ENCODE peak calls at places on chromosome 19, in four cellular contexts. R is HL-60, I is kidney epithelial cell, M is cardiac fibroblast. T is an unnamed sample.

GRCh38 chr19:6739884-6740588 is 556 bp downstream of the TRIP10 start:
- DNase-seq in R (no peak), I (no peak), M (no peak), T (no peak)

GRCh38 chr19:48194041-48194871 is 23.8 kb downstream of the ZSWIM9 start:
- DNase-seq in R (peak), I (no peak), M (peak), T (no peak)

GRCh38 chr19:18153555-18154134 is 682 bp downstream of the PIK3R2 start:
- DNase-seq in R (no peak), I (no peak), M (no peak), T (no peak)

GRCh38 chr19:47373246-47374240 is 24.4 kb downstream of the DHX34 start:
- DNase-seq in R (no peak), I (no peak), M (no peak), T (no peak)

GRCh38 chr19:19268453-19269385 is 4.4 kb downstream of the TM6SF2 start:
- DNase-seq in R (no peak), I (no peak), M (no peak), T (no peak)

GRCh38 chr19:1045247-1045603 is 5.3 kb downstream of the ABCA7 start:
- DNase-seq in R (no peak), I (no peak), M (no peak), T (no peak)

GRCh38 chr19:3374369-3375112 is 8.2 kb downstream of the NFIC start:
- DNase-seq in R (no peak), I (no peak), M (peak), T (no peak)

GRCh38 chr19:17703823-17704463 is 15.3 kb upstream of the MAP1S start:
- DNase-seq in R (peak), I (no peak), M (peak), T (no peak)

GRCh38 chr19:2524840-2525723 is 49.2 kb downstream of the GADD45B start:
- DNase-seq in R (no peak), I (peak), M (no peak), T (peak)

GRCh38 chr19:30669329-30670010 is 297.3 kb downstream of the ZNF536 start:
- DNase-seq in R (peak), I (no peak), M (peak), T (no peak)

GRCh38 chr19:3176715-3177501 is 1.7 kb upstream of the S1PR4 start:
- DNase-seq in R (peak), I (peak), M (peak), T (no peak)

GRCh38 chr19:54189668-54190502 is 505 bp upstream of the MBOAT7 start:
- DNase-seq in R (peak), I (peak), M (peak), T (peak)

GRCh38 chr19:48844472-48844871 is 8.2 kb upstream of the HSD17B14 start:
- DNase-seq in R (no peak), I (no peak), M (peak), T (no peak)

GRCh38 chr19:46533085-46534081 is 37.7 kb upstream of the PNMA8B start:
- DNase-seq in R (no peak), I (no peak), M (no peak), T (no peak)

GRCh38 chr19:27890206-27890605 is 1322.7 kb downstream of the UQCRFS1 start:
- DNase-seq in R (no peak), I (no peak), M (no peak), T (no peak)

GRCh38 chr19:56150358-56150757 is 9.3 kb downstream of the ZNF444 start:
- DNase-seq in R (no peak), I (no peak), M (no peak), T (no peak)

GRCh38 chr19:17358395-17358794 is 18.7 kb downstream of the PLVAP start:
- DNase-seq in R (no peak), I (no peak), M (peak), T (no peak)

GRCh38 chr19:15464394-15465385 is at the start of gene RASAL3:
- DNase-seq in R (peak), I (no peak), M (peak), T (no peak)

GRCh38 chr19:35236638-35237400 is 8.3 kb upstream of the FAM187B start:
- DNase-seq in R (peak), I (no peak), M (no peak), T (no peak)

GRCh38 chr19:4414144-4414799 is 11.8 kb downstream of the CHAF1A start:
- DNase-seq in R (no peak), I (no peak), M (peak), T (no peak)

GRCh38 chr19:16969127-16969526 is 57.5 kb downstream of the CPAMD8 start:
- DNase-seq in R (peak), I (no peak), M (peak), T (no peak)

GRCh38 chr19:8451885-8452284 is 7.1 kb downstream of the HNRNPM start:
- DNase-seq in R (peak), I (peak), M (no peak), T (no peak)

GRCh38 chr19:28746486-28746885 is 466.5 kb downstream of the UQCRFS1 start:
- DNase-seq in R (no peak), I (peak), M (no peak), T (no peak)

GRCh38 chr19:58007285-58007684 is 4.7 kb upstream of the ZNF606 start:
- DNase-seq in R (peak), I (no peak), M (no peak), T (no peak)